ENCODE peak calls at places on chromosomes 4 and X, in six cellular contexts. X, V, M, T, K and F are unnamed samples.

GRCh38 chr4:89797117-89797516 is 39.8 kb downstream of the SNCA start:
- DNase-seq in X (peak; percentile 34), V (peak; percentile 1), M (no peak), T (no peak), K (no peak), F (no peak)

GRCh38 chr4:82652062-82652461 is 90.3 kb upstream of the TMEM150C start:
- DNase-seq in X (peak; percentile 23), V (no peak), M (no peak), T (no peak), K (no peak), F (no peak)

GRCh38 chrX:110280954-110281353 is 36.9 kb downstream of the AMMECR1 start:
- DNase-seq in X (peak; percentile 58), V (no peak), M (no peak), T (no peak), K (no peak), F (no peak)

GRCh38 chrX:120753413-120754251 is 122.0 kb downstream of the CT47B1 start:
- DNase-seq in X (no peak), V (no peak), M (no peak), T (no peak), K (no peak), F (no peak)

GRCh38 chr4:4519296-4519898 is 22.5 kb downstream of the STX18 start:
- DNase-seq in X (peak; percentile 33), V (peak; percentile 14), M (no peak), T (no peak), K (peak; percentile 41), F (no peak)

GRCh38 chrX:45274576-45274975 is 73.9 kb upstream of the DIPK2B start:
- DNase-seq in X (peak; percentile 6), V (no peak), M (no peak), T (no peak), K (no peak), F (no peak)

GRCh38 chrX:12825801-12826200 is 34.6 kb downstream of the PRPS2 start:
- DNase-seq in X (peak; percentile 3), V (no peak), M (peak; percentile 89), T (no peak), K (no peak), F (no peak)

GRCh38 chr4:7828926-7829325 is 110.7 kb downstream of the AFAP1 start:
- DNase-seq in X (peak; percentile 89), V (no peak), M (no peak), T (no peak), K (no peak), F (no peak)

GRCh38 chr4:7301846-7302630 is 109.7 kb downstream of the SORCS2 start:
- DNase-seq in X (no peak), V (no peak), M (no peak), T (no peak), K (no peak), F (no peak)

GRCh38 chrX:68832101-68832416 is 3.2 kb downstream of the EFNB1 start:
- DNase-seq in X (peak; percentile 83), V (no peak), M (peak; percentile 42), T (no peak), K (peak; percentile 41), F (peak; percentile 67)
- H3K4me3 ChIP-seq in X (peak overlapping the region; percentile 86), V (no peak overlapping the region), M (no peak overlapping the region), T (no peak overlapping the region), K (peak overlapping the region; percentile 59), F (peak overlapping the region; percentile 75)

DNA sequence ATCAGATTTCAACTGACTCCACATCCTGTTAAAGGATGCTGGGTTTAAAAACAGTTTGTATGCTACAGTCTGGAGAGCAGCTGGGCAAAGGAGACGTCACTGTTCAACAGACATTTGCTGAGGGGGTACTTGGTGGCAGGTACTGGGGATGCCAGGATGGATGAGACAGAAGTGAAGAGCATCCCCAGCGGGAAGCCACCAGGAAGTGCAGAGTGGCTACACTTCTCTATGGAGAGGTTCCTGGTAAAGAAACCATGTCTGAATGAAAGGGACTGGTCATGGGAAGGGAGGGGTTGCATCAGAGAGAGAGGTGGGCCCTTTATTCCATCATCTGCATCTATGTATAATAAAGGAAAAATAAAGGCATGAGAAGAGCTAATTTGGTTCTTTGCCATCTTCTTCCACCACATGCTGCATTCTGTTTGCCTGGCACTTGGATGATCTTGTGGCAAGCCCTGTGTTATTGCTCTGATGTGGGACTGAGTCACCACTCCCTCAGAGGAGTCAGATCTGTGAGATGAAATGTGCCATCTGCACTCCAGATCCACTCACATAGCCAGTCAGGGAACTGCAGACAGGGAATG is 144.9 kb downstream of the SOWAHB start:
- DNase-seq in X (peak; percentile 100), V (peak; percentile 29), M (no peak), T (no peak), K (no peak), F (peak; percentile 58)
- H3K4me2 ChIP-seq in X (peak overlapping the region; percentile 87), V (peak overlapping the region; percentile 68), M (no peak overlapping the region), T (no peak overlapping the region), K (no peak overlapping the region), F (peak overlapping the region; percentile 45)

GRCh38 chr4:39706334-39706733 is 8.4 kb downstream of the UBE2K start:
- DNase-seq in X (peak; percentile 89), V (peak; percentile 60), M (no peak), T (no peak), K (no peak), F (peak; percentile 15)

GRCh38 chr4:39699676-39700409 is 1.9 kb downstream of the UBE2K start:
- DNase-seq in X (peak; percentile 41), V (no peak), M (peak; percentile 48), T (no peak), K (no peak), F (no peak)

GRCh38 chr4:39698424-39699009 is 581 bp downstream of the UBE2K start:
- DNase-seq in X (no peak), V (no peak), M (no peak), T (no peak), K (peak; percentile 77), F (peak; percentile 60)

GRCh38 chr4:39700500-39700899 is 2.6 kb downstream of the UBE2K start:
- DNase-seq in X (no peak), V (no peak), M (no peak), T (no peak), K (no peak), F (no peak)

DNA sequence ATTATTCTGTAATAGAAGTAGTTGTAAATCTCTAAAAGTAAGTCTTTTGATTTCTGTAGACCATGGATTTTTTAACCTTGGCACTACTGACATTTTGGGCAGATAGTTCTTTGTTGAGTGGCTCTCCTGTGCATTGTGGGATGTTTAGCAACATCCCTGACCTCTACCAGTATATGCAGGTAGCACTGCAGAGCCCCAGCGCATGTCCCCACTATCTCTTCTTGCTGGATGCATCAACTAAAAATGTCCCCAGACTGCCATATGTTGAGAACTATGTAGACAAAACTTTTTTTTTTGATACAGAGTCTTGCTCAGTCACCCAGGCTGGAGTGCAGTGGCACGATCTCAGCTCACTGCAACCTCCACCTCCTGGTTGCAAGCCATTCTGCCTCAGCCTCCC is 4.8 kb downstream of the UBE2K start:
- DNase-seq in X (no peak), V (no peak), M (no peak), T (no peak), K (no peak), F (no peak)
- H3K4me3 ChIP-seq in X (no peak overlapping the region), V (no peak overlapping the region), M (no peak overlapping the region), T (no peak overlapping the region), K (no peak overlapping the region), F (no peak overlapping the region)

DNA sequence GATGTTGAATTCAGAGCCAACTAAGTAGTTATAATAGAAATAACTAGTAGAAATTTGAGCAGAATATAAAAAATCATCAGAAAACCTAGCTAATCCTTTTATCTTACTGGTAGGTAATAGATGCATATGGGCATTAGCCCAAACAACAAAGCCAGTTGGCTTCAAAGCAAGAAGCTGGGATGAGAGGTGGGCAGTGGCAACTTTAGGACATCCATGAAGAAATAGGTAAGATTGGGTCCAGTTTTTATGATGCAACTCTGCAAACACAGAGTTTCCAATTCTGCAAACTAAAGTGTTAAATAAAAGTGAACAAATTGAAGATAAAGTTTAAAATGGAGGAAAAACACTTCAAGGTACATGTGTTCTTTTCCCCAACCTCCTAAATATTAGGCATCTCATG is 5.1 kb downstream of the PGRMC2 start:
- DNase-seq in X (no peak), V (no peak), M (no peak), T (no peak), K (no peak), F (no peak)
- H3K4me2 ChIP-seq in X (peak overlapping the region; percentile 67), V (peak overlapping the region; percentile 36), M (no peak overlapping the region), T (no peak overlapping the region), K (no peak overlapping the region), F (no peak overlapping the region)

GRCh38 chrX:130097507-130098201 is 12.6 kb downstream of the ELF4 start:
- DNase-seq in X (no peak), V (no peak), M (peak; percentile 74), T (no peak), K (no peak), F (peak; percentile 61)
- H3K4me3 ChIP-seq in X (no peak overlapping the region), V (no peak overlapping the region), M (no peak overlapping the region), T (no peak overlapping the region), K (no peak overlapping the region), F (no peak overlapping the region)

GRCh38 chr4:175961604-175962003 is 104.0 kb upstream of the WDR17 start:
- DNase-seq in X (no peak), V (no peak), M (no peak), T (peak; percentile 57), K (no peak), F (no peak)
- H3K4me2 ChIP-seq in X (no peak overlapping the region), V (no peak overlapping the region), M (no peak overlapping the region), T (no peak overlapping the region), K (no peak overlapping the region), F (no peak overlapping the region)

DNA sequence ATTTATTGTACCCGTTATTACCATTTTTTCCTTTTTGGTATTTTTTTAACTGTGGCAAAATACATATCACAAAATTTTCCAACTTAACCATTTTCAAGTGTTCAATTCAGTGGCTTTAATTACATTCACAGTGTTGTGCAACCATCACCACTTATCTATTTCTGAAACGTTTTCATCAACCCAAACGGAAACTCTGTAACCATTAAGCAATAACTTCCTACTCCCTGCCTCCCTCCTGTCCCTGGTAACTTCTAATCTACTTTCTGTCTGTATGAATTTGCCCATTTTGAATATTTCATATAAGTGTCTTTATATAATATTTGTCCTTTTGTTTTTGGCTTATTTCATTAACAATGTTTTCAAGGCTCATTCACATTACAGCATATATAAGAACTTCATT is 57.4 kb upstream of the MSN start:
- DNase-seq in X (peak; percentile 11), V (no peak), M (no peak), T (no peak), K (no peak), F (no peak)
- H3K4me3 ChIP-seq in X (no peak overlapping the region), V (no peak overlapping the region), M (no peak overlapping the region), T (no peak overlapping the region), K (no peak overlapping the region), F (no peak overlapping the region)